ENCODE peak calls at places on chromosome 3, in six cellular contexts. One of them, this sample, is unnamed.

GRCh38 chr3:16101295-16102186 is 72.9 kb upstream of the GALNT15 start:
- DNase-seq in putamen: peak; percentile 76
- DNase-seq in stimulated activated CD4-positive, alpha-beta T cell treated with anti-CD3 and anti-CD28 coated beads, Interleukin-2, amount 100 ng/mL, for 24 hours: no peak
- DNase-seq in HT1080: peak; percentile 97
- DNase-seq in activated CD4-positive, alpha-beta T cell treated with anti-CD3 and anti-CD28 coated beads for 48 hours: peak; percentile 24
- DNase-seq in hypothalamus: no peak
- DNase-seq in this sample: no peak

GRCh38 chr3:43872301-43872700 is 181.6 kb downstream of the ABHD5 start:
- DNase-seq in putamen: no peak
- DNase-seq in stimulated activated CD4-positive, alpha-beta T cell treated with anti-CD3 and anti-CD28 coated beads, Interleukin-2, amount 100 ng/mL, for 24 hours: no peak
- DNase-seq in HT1080: peak; percentile 98
- DNase-seq in activated CD4-positive, alpha-beta T cell treated with anti-CD3 and anti-CD28 coated beads for 48 hours: no peak
- DNase-seq in hypothalamus: no peak
- DNase-seq in this sample: no peak

GRCh38 chr3:115321396-115321795 is 174.3 kb upstream of the ZBTB20 start:
- DNase-seq in putamen: no peak
- DNase-seq in stimulated activated CD4-positive, alpha-beta T cell treated with anti-CD3 and anti-CD28 coated beads, Interleukin-2, amount 100 ng/mL, for 24 hours: no peak
- DNase-seq in HT1080: peak; percentile 83
- DNase-seq in activated CD4-positive, alpha-beta T cell treated with anti-CD3 and anti-CD28 coated beads for 48 hours: no peak
- DNase-seq in hypothalamus: no peak
- DNase-seq in this sample: no peak

GRCh38 chr3:53675942-53676341 is 170.3 kb downstream of the CHDH start:
- DNase-seq in putamen: no peak
- DNase-seq in stimulated activated CD4-positive, alpha-beta T cell treated with anti-CD3 and anti-CD28 coated beads, Interleukin-2, amount 100 ng/mL, for 24 hours: no peak
- DNase-seq in HT1080: no peak
- DNase-seq in activated CD4-positive, alpha-beta T cell treated with anti-CD3 and anti-CD28 coated beads for 48 hours: no peak
- DNase-seq in hypothalamus: no peak
- DNase-seq in this sample: no peak

GRCh38 chr3:10464068-10464434 is 41.3 kb downstream of the ATP2B2 start:
- DNase-seq in putamen: no peak
- DNase-seq in stimulated activated CD4-positive, alpha-beta T cell treated with anti-CD3 and anti-CD28 coated beads, Interleukin-2, amount 100 ng/mL, for 24 hours: no peak
- DNase-seq in HT1080: no peak
- DNase-seq in activated CD4-positive, alpha-beta T cell treated with anti-CD3 and anti-CD28 coated beads for 48 hours: no peak
- DNase-seq in hypothalamus: no peak
- DNase-seq in this sample: no peak

GRCh38 chr3:24830230-24831152 is 335.8 kb upstream of the THRB start:
- DNase-seq in putamen: no peak
- DNase-seq in stimulated activated CD4-positive, alpha-beta T cell treated with anti-CD3 and anti-CD28 coated beads, Interleukin-2, amount 100 ng/mL, for 24 hours: no peak
- DNase-seq in HT1080: no peak
- DNase-seq in activated CD4-positive, alpha-beta T cell treated with anti-CD3 and anti-CD28 coated beads for 48 hours: no peak
- DNase-seq in hypothalamus: peak; percentile 33
- DNase-seq in this sample: no peak

GRCh38 chr3:140358696-140359095 is 319.2 kb upstream of the TRIM42 start:
- DNase-seq in putamen: no peak
- DNase-seq in stimulated activated CD4-positive, alpha-beta T cell treated with anti-CD3 and anti-CD28 coated beads, Interleukin-2, amount 100 ng/mL, for 24 hours: no peak
- DNase-seq in HT1080: no peak
- DNase-seq in activated CD4-positive, alpha-beta T cell treated with anti-CD3 and anti-CD28 coated beads for 48 hours: no peak
- DNase-seq in hypothalamus: no peak
- DNase-seq in this sample: no peak

GRCh38 chr3:66144792-66145733 is 75.7 kb upstream of the SLC25A26 start:
- DNase-seq in putamen: no peak
- DNase-seq in stimulated activated CD4-positive, alpha-beta T cell treated with anti-CD3 and anti-CD28 coated beads, Interleukin-2, amount 100 ng/mL, for 24 hours: no peak
- DNase-seq in HT1080: peak; percentile 50
- DNase-seq in activated CD4-positive, alpha-beta T cell treated with anti-CD3 and anti-CD28 coated beads for 48 hours: no peak
- DNase-seq in hypothalamus: no peak
- DNase-seq in this sample: no peak

GRCh38 chr3:161348791-161349400 is 22.4 kb downstream of the SPTSSB start:
- DNase-seq in putamen: no peak
- DNase-seq in stimulated activated CD4-positive, alpha-beta T cell treated with anti-CD3 and anti-CD28 coated beads, Interleukin-2, amount 100 ng/mL, for 24 hours: no peak
- DNase-seq in HT1080: peak; percentile 39
- DNase-seq in activated CD4-positive, alpha-beta T cell treated with anti-CD3 and anti-CD28 coated beads for 48 hours: no peak
- DNase-seq in hypothalamus: no peak
- DNase-seq in this sample: no peak

GRCh38 chr3:51332156-51332555 is 52.9 kb upstream of the MANF start:
- DNase-seq in putamen: no peak
- DNase-seq in stimulated activated CD4-positive, alpha-beta T cell treated with anti-CD3 and anti-CD28 coated beads, Interleukin-2, amount 100 ng/mL, for 24 hours: no peak
- DNase-seq in HT1080: no peak
- DNase-seq in activated CD4-positive, alpha-beta T cell treated with anti-CD3 and anti-CD28 coated beads for 48 hours: no peak
- DNase-seq in hypothalamus: no peak
- DNase-seq in this sample: no peak

GRCh38 chr3:14929310-14930070 is 17.9 kb upstream of the NR2C2 start:
- DNase-seq in putamen: no peak
- DNase-seq in stimulated activated CD4-positive, alpha-beta T cell treated with anti-CD3 and anti-CD28 coated beads, Interleukin-2, amount 100 ng/mL, for 24 hours: no peak
- DNase-seq in HT1080: no peak
- DNase-seq in activated CD4-positive, alpha-beta T cell treated with anti-CD3 and anti-CD28 coated beads for 48 hours: no peak
- DNase-seq in hypothalamus: no peak
- DNase-seq in this sample: no peak